ENCODE peak calls at places on chromosomes 16 and 17, in five cellular contexts. One of them, this sample, is unnamed.

GRCh38 chr17:77445908-77446535 is 305.3 kb downstream of the SEC14L1 start:
- DNase-seq in keratinocyte: no peak
- DNase-seq in PC-3: no peak
- DNase-seq in GM23248: no peak
- DNase-seq in fibroblast of lung: peak
- DNase-seq in this sample: peak

GRCh38 chr16:4015275-4015990 is 100.8 kb downstream of the ADCY9 start:
- DNase-seq in fibroblast of lung: peak
- DNase-seq in PC-3: no peak
- DNase-seq in keratinocyte: no peak
- DNase-seq in GM23248: no peak
- DNase-seq in this sample: peak

GRCh38 chr16:4989391-4990006 is 31.4 kb downstream of the SEC14L5 start:
- DNase-seq in fibroblast of lung: no peak
- DNase-seq in GM23248: no peak
- DNase-seq in PC-3: no peak
- DNase-seq in keratinocyte: no peak
- DNase-seq in this sample: no peak

GRCh38 chr16:15754821-15755534 is 101.8 kb downstream of the MYH11 start:
- DNase-seq in keratinocyte: peak
- DNase-seq in PC-3: peak
- DNase-seq in fibroblast of lung: no peak
- DNase-seq in GM23248: no peak
- DNase-seq in this sample: no peak

GRCh38 chr17:83174859-83175550 is 95.6 kb downstream of the METRNL start:
- DNase-seq in keratinocyte: no peak
- DNase-seq in fibroblast of lung: no peak
- DNase-seq in GM23248: no peak
- DNase-seq in PC-3: no peak
- DNase-seq in this sample: no peak

GRCh38 chr17:6352016-6352415 is 82.9 kb downstream of the AIPL1 start:
- DNase-seq in keratinocyte: no peak
- DNase-seq in fibroblast of lung: no peak
- DNase-seq in PC-3: no peak
- DNase-seq in GM23248: no peak
- DNase-seq in this sample: no peak

GRCh38 chr16:50425044-50425443 is 56.3 kb upstream of the BRD7 start:
- DNase-seq in keratinocyte: no peak
- DNase-seq in GM23248: no peak
- DNase-seq in fibroblast of lung: no peak
- DNase-seq in PC-3: no peak
- DNase-seq in this sample: no peak

GRCh38 chr17:79263191-79263590 is 188.6 kb downstream of the ENGASE start:
- DNase-seq in keratinocyte: no peak
- DNase-seq in GM23248: no peak
- DNase-seq in PC-3: no peak
- DNase-seq in fibroblast of lung: no peak
- DNase-seq in this sample: no peak

GRCh38 chr16:8271344-8271743 is 319.0 kb downstream of the TMEM114 start:
- DNase-seq in PC-3: no peak
- DNase-seq in fibroblast of lung: no peak
- DNase-seq in keratinocyte: no peak
- DNase-seq in GM23248: no peak
- DNase-seq in this sample: no peak

GRCh38 chr16:2739555-2740435 is 12.6 kb upstream of the SRRM2 start:
- DNase-seq in GM23248: no peak
- DNase-seq in PC-3: no peak
- DNase-seq in keratinocyte: no peak
- DNase-seq in fibroblast of lung: no peak
- DNase-seq in this sample: no peak

GRCh38 chr16:14600164-14600563 is 29.9 kb downstream of the PARN start:
- DNase-seq in PC-3: peak
- DNase-seq in fibroblast of lung: peak
- DNase-seq in GM23248: peak
- DNase-seq in keratinocyte: peak
- DNase-seq in this sample: peak

GRCh38 chr17:69326302-69327059 is 452 bp downstream of the ABCA5 start:
- DNase-seq in keratinocyte: no peak
- DNase-seq in GM23248: peak
- DNase-seq in fibroblast of lung: peak
- DNase-seq in PC-3: peak
- DNase-seq in this sample: peak

GRCh38 chr17:57340160-57340981 is 84.0 kb downstream of the MSI2 start:
- DNase-seq in keratinocyte: no peak
- DNase-seq in GM23248: no peak
- DNase-seq in PC-3: no peak
- DNase-seq in fibroblast of lung: no peak
- DNase-seq in this sample: no peak

GRCh38 chr16:58026139-58026704 is 668 bp downstream of the MMP15 start:
- DNase-seq in GM23248: peak
- DNase-seq in keratinocyte: no peak
- DNase-seq in PC-3: peak
- DNase-seq in fibroblast of lung: peak
- DNase-seq in this sample: peak

GRCh38 chr16:58024347-58024672 is 1.2 kb upstream of the MMP15 start:
- DNase-seq in GM23248: no peak
- DNase-seq in PC-3: no peak
- DNase-seq in fibroblast of lung: no peak
- DNase-seq in keratinocyte: no peak
- DNase-seq in this sample: no peak

GRCh38 chr16:58024673-58025350 is 742 bp upstream of the MMP15 start:
- DNase-seq in keratinocyte: no peak
- DNase-seq in GM23248: peak
- DNase-seq in PC-3: no peak
- DNase-seq in fibroblast of lung: no peak
- DNase-seq in this sample: no peak

GRCh38 chr16:58026705-58027340 is 1.3 kb downstream of the MMP15 start:
- DNase-seq in GM23248: no peak
- DNase-seq in PC-3: no peak
- DNase-seq in keratinocyte: no peak
- DNase-seq in fibroblast of lung: no peak
- DNase-seq in this sample: no peak

GRCh38 chr16:58025351-58026138 is at the start of gene MMP15:
- DNase-seq in fibroblast of lung: peak
- DNase-seq in keratinocyte: peak
- DNase-seq in GM23248: peak
- DNase-seq in PC-3: peak
- DNase-seq in this sample: peak
- H3K27ac ChIP-seq in fibroblast of lung: no peak
- H3K27ac ChIP-seq in keratinocyte: no peak
- H3K27ac ChIP-seq in GM23248: no peak
- H3K27ac ChIP-seq in PC-3: no peak
- H3K27ac ChIP-seq in this sample: no peak

DNA sequence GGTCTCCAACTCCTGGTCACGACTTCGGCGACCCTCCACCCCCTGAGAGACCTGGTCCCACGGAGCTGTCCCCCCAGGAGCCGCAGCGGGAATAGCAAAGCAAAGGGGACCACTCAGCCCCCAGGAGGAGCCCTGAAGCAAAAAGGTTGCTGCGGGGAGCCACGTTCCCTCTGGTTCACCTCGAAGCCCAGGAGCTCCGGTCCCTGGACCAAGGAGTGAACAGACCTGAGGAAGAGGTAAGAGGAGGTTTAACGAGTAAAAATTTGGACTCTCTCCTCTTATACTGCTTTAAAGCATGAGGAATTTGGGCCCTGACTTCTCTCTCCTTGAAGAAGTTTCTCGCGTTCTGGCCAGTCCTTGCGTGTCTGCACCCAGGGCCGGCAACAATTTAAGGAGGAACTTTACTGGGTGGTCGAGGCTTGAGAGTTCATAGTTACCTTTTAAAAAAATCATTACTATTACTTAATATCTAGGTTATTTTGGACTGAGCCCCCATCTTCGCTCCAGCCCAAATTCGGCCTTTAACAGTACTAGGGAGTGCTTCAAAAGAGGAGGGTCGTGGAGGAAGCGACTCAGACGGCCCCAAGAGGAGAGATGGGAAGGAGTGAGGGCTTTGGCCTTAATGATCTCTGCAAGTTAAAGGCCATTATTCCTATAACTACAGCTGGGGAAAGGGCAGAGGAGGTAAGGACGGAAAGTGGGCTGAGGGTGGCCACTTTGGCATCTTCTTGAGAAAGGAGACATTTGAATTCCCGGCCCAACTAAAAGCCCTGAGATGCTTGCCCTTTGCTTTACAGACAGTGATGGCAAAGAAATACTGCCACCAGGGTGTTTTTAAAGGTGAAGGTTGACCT is 16.9 kb upstream of the HOXB9 start:
- DNase-seq in fibroblast of lung: no peak
- DNase-seq in PC-3: no peak
- DNase-seq in keratinocyte: no peak
- DNase-seq in GM23248: no peak
- DNase-seq in this sample: no peak
- TF ChIP-seq EZH2 in fibroblast of lung: no peak
- TF ChIP-seq EZH2 in PC-3: no peak
- TF ChIP-seq EZH2 in keratinocyte: no peak
- TF ChIP-seq EZH2 in GM23248: peak
- TF ChIP-seq EZH2 in this sample: no peak

GRCh38 chr16:84751947-84752346 is 52.1 kb downstream of the USP10 start:
- DNase-seq in keratinocyte: no peak
- DNase-seq in fibroblast of lung: no peak
- DNase-seq in PC-3: peak
- DNase-seq in GM23248: peak
- DNase-seq in this sample: no peak
- H3K27ac ChIP-seq in keratinocyte: no peak
- H3K27ac ChIP-seq in fibroblast of lung: no peak
- H3K27ac ChIP-seq in PC-3: no peak
- H3K27ac ChIP-seq in GM23248: no peak
- H3K27ac ChIP-seq in this sample: no peak

DNA sequence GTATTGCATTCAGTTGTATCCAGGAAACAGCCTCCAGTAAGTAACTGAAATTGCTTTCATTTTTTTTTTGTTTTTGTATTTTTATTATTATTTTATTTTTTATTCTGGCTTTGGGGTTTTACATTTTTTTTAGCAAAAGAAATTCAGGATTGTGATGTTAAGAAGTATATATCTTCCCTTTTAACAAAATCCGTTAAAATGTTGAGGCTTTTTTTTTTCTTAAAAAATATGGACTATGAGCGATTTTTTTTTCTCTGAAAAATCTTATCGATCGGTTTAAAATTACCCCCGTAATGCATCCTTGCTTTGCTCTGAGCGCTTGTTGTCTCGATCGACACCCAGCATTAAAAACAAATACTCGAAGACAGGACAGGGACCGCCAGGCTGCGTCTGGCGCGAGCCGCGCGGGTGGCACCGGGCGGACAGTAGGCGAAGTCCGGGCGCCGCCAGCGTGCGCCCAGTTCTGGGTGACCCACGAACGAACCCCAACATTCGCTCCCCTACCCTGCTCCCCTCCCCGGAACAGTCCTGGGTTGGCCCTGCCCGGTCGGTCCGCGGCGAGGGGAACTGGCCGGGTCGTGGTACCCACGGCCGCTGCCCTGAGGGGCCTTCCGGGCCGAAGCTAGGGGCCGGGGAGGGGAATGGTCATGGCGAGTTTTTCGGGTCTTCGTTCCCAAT is 482 bp downstream of the BAHCC1 start:
- DNase-seq in fibroblast of lung: peak
- DNase-seq in keratinocyte: no peak
- DNase-seq in PC-3: peak
- DNase-seq in GM23248: peak
- DNase-seq in this sample: no peak
- TF ChIP-seq EZH2 in fibroblast of lung: no peak
- TF ChIP-seq EZH2 in keratinocyte: no peak
- TF ChIP-seq EZH2 in PC-3: no peak
- TF ChIP-seq EZH2 in GM23248: no peak
- TF ChIP-seq EZH2 in this sample: no peak

GRCh38 chr16:88748364-88748763 is 36.7 kb downstream of the PIEZO1 start:
- DNase-seq in fibroblast of lung: no peak
- DNase-seq in PC-3: no peak
- DNase-seq in keratinocyte: no peak
- DNase-seq in GM23248: no peak
- DNase-seq in this sample: no peak

GRCh38 chr16:88746511-88746910 is 38.5 kb downstream of the PIEZO1 start:
- DNase-seq in GM23248: no peak
- DNase-seq in keratinocyte: no peak
- DNase-seq in fibroblast of lung: no peak
- DNase-seq in PC-3: no peak
- DNase-seq in this sample: no peak

GRCh38 chr16:88749358-88749757 is 35.7 kb downstream of the PIEZO1 start:
- DNase-seq in GM23248: no peak
- DNase-seq in fibroblast of lung: no peak
- DNase-seq in PC-3: no peak
- DNase-seq in keratinocyte: no peak
- DNase-seq in this sample: no peak

GRCh38 chr16:88744839-88745521 is 38.7 kb downstream of the CTU2 start:
- DNase-seq in PC-3: no peak
- DNase-seq in keratinocyte: no peak
- DNase-seq in fibroblast of lung: no peak
- DNase-seq in GM23248: no peak
- DNase-seq in this sample: no peak

GRCh38 chr16:88747588-88748301 is 37.3 kb downstream of the PIEZO1 start:
- DNase-seq in fibroblast of lung: no peak
- DNase-seq in keratinocyte: no peak
- DNase-seq in GM23248: no peak
- DNase-seq in PC-3: peak
- DNase-seq in this sample: no peak
- H3K27ac ChIP-seq in fibroblast of lung: no peak
- H3K27ac ChIP-seq in keratinocyte: no peak
- H3K27ac ChIP-seq in GM23248: no peak
- H3K27ac ChIP-seq in PC-3: no peak
- H3K27ac ChIP-seq in this sample: no peak

GRCh38 chr17:49896222-49896621 is 48.4 kb upstream of the TAC4 start:
- DNase-seq in GM23248: no peak
- DNase-seq in fibroblast of lung: no peak
- DNase-seq in keratinocyte: no peak
- DNase-seq in PC-3: no peak
- DNase-seq in this sample: no peak

GRCh38 chr17:49901460-49902331 is 53.8 kb upstream of the TAC4 start:
- DNase-seq in keratinocyte: no peak
- DNase-seq in PC-3: peak
- DNase-seq in fibroblast of lung: no peak
- DNase-seq in GM23248: peak
- DNase-seq in this sample: no peak

GRCh38 chr17:49896860-49897259 is 49.0 kb upstream of the TAC4 start:
- DNase-seq in GM23248: no peak
- DNase-seq in PC-3: no peak
- DNase-seq in fibroblast of lung: no peak
- DNase-seq in keratinocyte: no peak
- DNase-seq in this sample: no peak

GRCh38 chr17:49898547-49899490 is 51.0 kb upstream of the TAC4 start:
- DNase-seq in fibroblast of lung: no peak
- DNase-seq in PC-3: peak
- DNase-seq in keratinocyte: no peak
- DNase-seq in GM23248: peak
- DNase-seq in this sample: no peak

DNA sequence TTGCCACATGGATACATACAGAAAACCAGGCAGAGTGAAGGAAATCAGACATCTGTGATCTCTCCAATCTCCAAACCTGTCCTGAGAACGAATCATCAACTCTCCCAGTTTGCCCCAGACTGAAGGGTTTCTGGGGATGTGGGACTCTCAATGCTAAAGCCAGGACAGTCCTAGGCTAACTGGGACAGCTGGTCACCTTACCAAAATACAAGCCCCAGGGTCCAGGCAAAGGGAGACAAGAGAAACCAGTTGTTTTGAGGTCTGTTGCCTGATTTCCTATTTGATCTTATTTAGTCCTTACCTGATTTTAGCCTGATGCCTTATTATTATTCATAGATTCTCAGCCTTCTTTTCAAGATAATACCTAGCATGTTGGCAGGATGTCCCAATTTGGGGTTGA is 51.7 kb upstream of the TAC4 start:
- DNase-seq in GM23248: no peak
- DNase-seq in keratinocyte: no peak
- DNase-seq in PC-3: no peak
- DNase-seq in fibroblast of lung: no peak
- DNase-seq in this sample: no peak
- TF ChIP-seq EZH2 in GM23248: no peak
- TF ChIP-seq EZH2 in keratinocyte: no peak
- TF ChIP-seq EZH2 in PC-3: no peak
- TF ChIP-seq EZH2 in fibroblast of lung: no peak
- TF ChIP-seq EZH2 in this sample: no peak